ENCODE peak calls at places on chromosomes 7 and 10, in ten cellular contexts. J is hepatocyte; U is LHCN-M2; O is T-cell; G is activated T-cell treated with anti-CD3 and anti-CD28 coated beads for 24 hours; P is upper lobe of right lung; X is BE2C; R is amygdala; N is heart left ventricle; S is central memory CD4-positive, alpha-beta T cell. A is an unnamed sample.

GRCh38 chr10:12419279-12419847 is 70.0 kb downstream of the CAMK1D start:
- DNase-seq in N (peak; percentile 33), G (peak; percentile 67), O (no peak), R (no peak), J (peak; percentile 73), X (no peak), P (no peak), U (peak; percentile 94), S (peak; percentile 21), A (no peak)

GRCh38 chr10:29026065-29026797 is 262.6 kb upstream of the LYZL1 start:
- DNase-seq in X (no peak), G (no peak), J (no peak), O (no peak), U (no peak), R (no peak), N (no peak), S (no peak), P (no peak), A (no peak)

GRCh38 chr7:79050592-79050991 is 402.9 kb downstream of the MAGI2 start:
- DNase-seq in J (peak; percentile 44), X (no peak), S (no peak), U (peak; percentile 71), P (no peak), R (no peak), G (no peak), N (no peak), O (no peak), A (no peak)

GRCh38 chr7:105003275-105003674 is 10.7 kb upstream of the KMT2E start:
- DNase-seq in O (no peak), J (peak; percentile 63), G (peak; percentile 27), N (no peak), P (no peak), X (no peak), U (peak; percentile 85), R (no peak), S (no peak), A (no peak)

GRCh38 chr7:30970594-30971094 is 6.9 kb downstream of the GHRHR start:
- DNase-seq in O (no peak), G (no peak), U (no peak), J (peak; percentile 49), N (no peak), S (no peak), P (no peak), X (no peak), R (no peak), A (peak; percentile 9)

GRCh38 chr7:149866139-149866785 is 7.5 kb upstream of the ATP6V0E2 start:
- DNase-seq in G (no peak), J (no peak), R (no peak), N (no peak), P (no peak), U (no peak), O (no peak), X (no peak), S (no peak), A (no peak)

GRCh38 chr10:62231371-62231770 is 37.3 kb downstream of the RTKN2 start:
- DNase-seq in U (peak; percentile 90), O (no peak), J (no peak), N (no peak), X (no peak), R (no peak), G (no peak), S (no peak), P (no peak), A (no peak)

GRCh38 chr7:98081351-98081750 is 25.3 kb upstream of the LMTK2 start:
- DNase-seq in G (no peak), R (no peak), U (no peak), P (no peak), S (no peak), N (no peak), J (no peak), X (no peak), O (no peak), A (no peak)

GRCh38 chr10:93703066-93703465 is 674 bp upstream of the FRA10AC1 start:
- DNase-seq in U (no peak), N (no peak), R (no peak), X (no peak), J (no peak), P (no peak), O (no peak), G (no peak), S (no peak), A (peak; percentile 62)

GRCh38 chr10:70773965-70774809 is 11.0 kb downstream of the TBATA start:
- DNase-seq in U (no peak), P (no peak), J (no peak), N (peak; percentile 12), S (no peak), R (no peak), O (no peak), X (no peak), G (no peak), A (no peak)

GRCh38 chr7:137890449-137890916 is 43.7 kb upstream of the DGKI start:
- DNase-seq in O (no peak), S (no peak), R (no peak), U (peak; percentile 60), G (no peak), X (no peak), N (peak; percentile 60), J (no peak), P (no peak), A (no peak)

GRCh38 chr10:95688648-95689047 is 5.1 kb downstream of the TCTN3 start:
- DNase-seq in G (no peak), S (no peak), N (no peak), J (no peak), P (no peak), O (no peak), R (no peak), X (no peak), U (no peak), A (no peak)

GRCh38 chr10:125146791-125147604 is 13.4 kb downstream of the CTBP2 start:
- DNase-seq in O (no peak), P (no peak), X (no peak), S (no peak), R (no peak), U (peak; percentile 84), G (no peak), N (no peak), J (no peak), A (no peak)

GRCh38 chr10:91901784-91902677 is 7.3 kb downstream of the FGFBP3 start:
- DNase-seq in J (peak; percentile 79), N (no peak), P (no peak), X (no peak), O (no peak), G (peak; percentile 62), R (no peak), U (peak; percentile 93), S (peak; percentile 26), A (no peak)

GRCh38 chr10:92969151-92969550 is 91.4 kb upstream of the CYP26C1 start:
- DNase-seq in U (peak; percentile 24), G (no peak), P (no peak), J (no peak), O (no peak), R (no peak), S (no peak), X (no peak), N (no peak), A (no peak)

GRCh38 chr7:95169678-95170077 is 154.7 kb downstream of the PON1 start:
- DNase-seq in O (no peak), N (no peak), X (no peak), U (peak; percentile 41), G (no peak), S (no peak), R (no peak), P (no peak), J (no peak), A (no peak)

A was measured in NCI-H1092 treated with DMSO at 0.1 percent for 48 hours.